ENCODE peak calls at places on chromosomes 13 and 19, in five cellular contexts. E, I, M, S and C are unnamed samples.

GRCh38 chr13:114309086-114309485 is 5.2 kb upstream of the CHAMP1 start:
- DNase-seq in E (no peak), I (no peak), M (no peak), S (no peak), C (no peak)

GRCh38 chr19:18225702-18226468 is at the start of gene PDE4C:
- DNase-seq in M (no peak), S (peak; percentile 75), I (no peak), E (no peak), C (no peak)

GRCh38 chr13:93345061-93345460 is 118.5 kb downstream of the GPC6 start:
- DNase-seq in I (no peak), E (no peak), S (no peak), M (no peak), C (no peak)

GRCh38 chr19:29680447-29680846 is 15.2 kb downstream of the PLEKHF1 start:
- DNase-seq in M (no peak), I (no peak), S (no peak), E (no peak), C (no peak)

GRCh38 chr13:33373624-33374023 is 88.1 kb upstream of the STARD13 start:
- DNase-seq in E (no peak), M (no peak), S (no peak), I (no peak), C (no peak)

GRCh38 chr19:32748948-32749347 is 29.4 kb downstream of the TDRD12 start:
- DNase-seq in S (no peak), I (no peak), E (no peak), M (no peak), C (no peak)

GRCh38 chr19:2274937-2275535 is 6.9 kb downstream of the PEAK3 start:
- DNase-seq in S (peak; percentile 89), I (no peak), M (peak; percentile 73), E (no peak), C (no peak)

GRCh38 chr13:78317030-78317429 is 286.3 kb downstream of the POU4F1 start:
- DNase-seq in E (no peak), I (no peak), S (peak; percentile 0), M (no peak), C (no peak)

GRCh38 chr19:50899549-50899948 is 11.6 kb downstream of the KLK4 start:
- DNase-seq in E (no peak), S (no peak), I (no peak), M (no peak), C (no peak)

GRCh38 chr13:23411220-23411619 is 22.3 kb downstream of the SACS start:
- DNase-seq in M (no peak), S (no peak), E (no peak), I (no peak), C (no peak)

GRCh38 chr13:55160911-55161310 is 1979.8 kb upstream of the PRR20A start:
- DNase-seq in E (no peak), S (no peak), I (no peak), M (no peak), C (no peak)

GRCh38 chr13:29743229-29743786 is 107.1 kb downstream of the UBL3 start:
- DNase-seq in M (no peak), S (peak; percentile 49), I (no peak), E (no peak), C (no peak)

GRCh38 chr13:114115191-114115671 is 17.2 kb downstream of the RASA3 start:
- DNase-seq in M (peak; percentile 33), S (no peak), I (no peak), E (no peak), C (no peak)

GRCh38 chr13:112626124-112626523 is 38.2 kb upstream of the TUBGCP3 start:
- DNase-seq in S (no peak), I (no peak), E (no peak), M (no peak), C (no peak)

DNA sequence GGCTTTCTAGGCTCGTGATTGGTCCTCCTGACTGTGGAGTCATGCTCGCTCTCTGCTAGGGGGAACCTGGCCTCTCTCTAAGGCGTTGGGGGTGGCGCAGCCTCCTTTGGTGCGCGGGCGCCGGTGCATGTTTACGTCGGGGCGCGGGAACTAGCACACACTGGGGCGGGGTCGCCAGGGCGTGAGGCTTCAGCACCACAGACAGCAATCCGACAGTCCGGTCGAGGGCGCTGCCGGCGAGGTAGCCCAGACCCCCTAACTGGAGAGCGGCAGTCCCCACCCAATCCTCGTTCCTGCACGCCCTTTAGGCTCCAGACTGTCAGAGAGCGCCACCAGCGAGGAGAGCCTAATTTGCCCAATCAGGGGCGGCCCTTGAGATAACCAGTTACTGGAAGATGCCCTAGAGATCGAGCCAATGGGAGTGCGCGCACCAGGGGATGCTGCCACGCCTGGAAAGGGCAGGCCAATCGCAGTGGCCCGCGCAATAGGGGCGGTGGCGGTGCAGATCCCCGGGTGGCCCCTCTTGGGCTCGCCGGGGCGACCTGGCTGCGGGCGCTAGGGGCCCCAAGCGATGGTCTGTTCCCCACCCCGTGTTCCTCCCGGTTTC is 1.0 kb upstream of the ELAVL3 start:
- DNase-seq in M (peak; percentile 52), S (peak; percentile 93), I (peak; percentile 54), E (no peak), C (peak; percentile 76)
- H3K9ac ChIP-seq in M (no peak overlapping the region), S (peak overlapping the region; percentile 36), I (no peak overlapping the region), E (no peak overlapping the region), C (peak overlapping the region; percentile 64)

GRCh38 chr13:102608944-102609343 is 12.2 kb downstream of the TPP2 start:
- DNase-seq in M (no peak), S (no peak), E (no peak), I (no peak), C (no peak)

GRCh38 chr13:102610296-102610895 is 13.6 kb downstream of the TPP2 start:
- DNase-seq in I (no peak), S (no peak), M (no peak), E (no peak), C (no peak)

GRCh38 chr13:102606537-102607309 is 9.9 kb downstream of the TPP2 start:
- DNase-seq in I (no peak), M (no peak), E (no peak), S (no peak), C (no peak)

DNA sequence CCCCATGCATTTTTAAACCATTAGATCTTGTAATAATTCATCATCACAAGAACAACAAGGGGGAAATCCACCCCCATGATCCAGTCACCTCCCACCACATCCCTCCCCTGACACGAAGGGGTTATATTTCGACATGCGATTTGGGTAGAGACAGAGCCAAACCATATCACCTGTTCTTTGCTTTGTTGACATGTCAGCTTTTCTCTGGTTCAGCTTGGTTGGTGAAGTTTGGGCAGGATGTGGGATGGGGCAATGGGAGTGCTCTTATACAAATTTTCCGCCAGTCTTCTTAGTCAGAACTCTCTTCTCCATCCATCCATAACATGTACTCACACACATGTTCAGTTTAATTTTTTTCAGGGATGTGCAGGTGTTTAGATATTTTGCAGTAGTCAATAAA is 12.9 kb downstream of the TPP2 start:
- DNase-seq in E (no peak), S (no peak), I (no peak), M (no peak), C (no peak)
- TF ChIP-seq YY1 in E (no peak), S (no peak), I (no peak), M (no peak), C (no peak)

DNA sequence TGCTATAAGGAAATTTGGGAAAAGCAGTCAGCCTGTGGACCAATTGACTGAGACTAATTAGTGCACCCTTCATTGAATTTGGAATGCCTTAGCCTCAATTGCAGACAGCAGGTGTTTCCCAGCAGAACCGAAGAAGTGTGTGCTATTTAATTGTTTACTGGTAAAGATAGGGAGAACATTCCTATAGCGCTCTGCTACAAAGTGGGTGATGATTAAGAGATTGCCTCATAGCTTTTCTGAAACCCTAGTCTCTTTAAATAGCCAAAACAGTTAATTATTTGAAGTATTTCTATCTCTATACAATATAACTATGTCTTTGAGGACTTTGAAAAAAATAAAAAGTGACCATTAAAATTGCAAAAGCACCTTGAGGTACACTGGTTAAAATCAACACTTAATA is 1884.3 kb upstream of the PCDH20 start:
- DNase-seq in I (no peak), S (no peak), E (no peak), M (no peak), C (no peak)
- H3K9me3 ChIP-seq in I (no peaks in the 10 kb centered on the region), S (no peaks in the 10 kb centered on the region), E (no peaks in the 10 kb centered on the region), M (no peaks in the 10 kb centered on the region), C (no peaks in the 10 kb centered on the region)

DNA sequence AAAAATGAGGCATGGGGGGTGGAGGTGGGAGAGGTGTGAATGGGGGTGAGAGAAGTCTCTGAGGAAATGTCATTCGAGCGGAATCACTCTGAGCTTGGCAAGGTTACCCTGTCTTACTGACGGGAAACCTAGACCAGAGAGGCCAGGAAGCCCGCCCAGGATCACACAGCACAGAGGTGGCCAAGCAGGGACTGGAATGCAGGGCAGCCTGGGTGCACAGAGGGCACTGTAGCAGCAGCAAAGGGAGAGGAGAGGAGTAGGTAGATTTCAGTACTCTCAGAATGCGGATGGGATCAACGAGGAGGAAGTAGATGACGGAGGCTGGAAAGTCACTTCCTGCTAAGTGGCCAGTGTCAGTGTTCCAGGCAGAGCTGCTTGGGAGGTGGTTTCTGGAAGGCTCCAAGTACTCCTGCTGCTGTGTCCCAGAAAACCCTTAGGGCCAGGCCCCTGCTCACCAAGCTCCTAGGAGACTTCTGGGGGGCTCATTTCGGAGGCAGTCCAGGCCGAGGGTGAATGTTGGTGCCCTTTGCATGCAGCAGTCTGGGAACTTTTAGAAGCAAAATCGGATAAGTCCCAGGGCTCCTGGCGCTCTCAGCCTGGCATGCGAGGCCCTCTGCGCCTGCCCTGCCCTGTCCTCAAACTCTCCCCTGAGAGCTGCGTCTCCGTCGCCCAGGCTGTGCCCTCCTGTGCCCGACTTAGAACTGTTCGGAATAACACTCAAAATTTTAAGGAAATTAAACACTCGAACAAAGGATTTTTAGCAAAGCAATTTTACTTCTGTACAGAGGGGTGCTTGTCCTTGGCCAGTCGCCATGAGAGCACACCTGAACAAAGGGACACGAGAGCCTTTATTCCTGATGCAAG is 33.5 kb downstream of the DNM2 start:
- DNase-seq in M (no peak), E (no peak), S (no peak), I (no peak), C (no peak)
- H3K9ac ChIP-seq in M (no peak overlapping the region), E (no peak overlapping the region), S (no peak overlapping the region), I (no peak overlapping the region), C (no peak overlapping the region)

DNA sequence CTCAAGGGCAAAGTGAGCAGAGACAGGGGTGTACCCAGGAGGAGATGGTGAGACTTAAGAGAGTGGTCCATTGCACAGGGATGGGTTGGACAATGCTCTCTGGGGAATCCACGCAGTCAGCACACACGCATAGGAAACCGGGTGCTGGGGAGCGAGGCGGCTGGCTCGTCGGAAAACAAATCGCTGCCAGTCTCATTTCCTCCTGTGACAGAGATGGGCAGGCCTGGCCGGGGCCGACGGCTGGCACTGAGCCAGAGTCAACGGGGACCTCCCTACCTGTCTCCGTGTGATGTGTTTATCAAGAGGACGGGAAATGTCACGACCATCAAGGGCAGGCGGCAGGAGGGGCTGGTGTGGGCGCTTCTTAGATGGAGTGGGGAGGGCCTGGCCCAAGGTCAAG is 27.3 kb downstream of the PTPRS start:
- DNase-seq in I (no peak), S (peak; percentile 72), M (peak; percentile 15), E (no peak), C (no peak)
- TF ChIP-seq YY1 in I (no peak), S (no peak), M (no peak), E (no peak), C (no peak)

DNA sequence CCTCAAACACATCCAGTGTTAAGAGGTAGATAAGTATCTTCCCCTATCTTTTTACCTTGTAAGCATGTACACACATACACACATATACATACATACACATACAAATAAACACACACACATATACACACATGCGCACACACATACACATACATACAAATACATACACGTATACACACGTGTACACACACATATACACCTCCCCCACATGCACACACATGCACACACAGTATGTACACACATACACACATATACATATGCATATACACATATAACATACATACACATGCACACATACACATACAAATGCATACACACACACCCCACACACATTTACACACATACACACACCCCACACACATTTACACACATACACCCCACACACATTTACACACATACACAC is 24.1 kb downstream of the ADGRE1 start:
- DNase-seq in M (no peak), I (no peak), S (no peak), E (no peak), C (no peak)
- H3K9me3 ChIP-seq in M (peaks cover 35% of the 10 kb centered on the region), I (peaks cover 6% of the 10 kb centered on the region), S (peaks cover 7% of the 10 kb centered on the region), E (peaks cover 13% of the 10 kb centered on the region), C (peaks cover 20% of the 10 kb centered on the region)

GRCh38 chr13:99968521-99969367 is 2.8 kb downstream of the ZIC5 start:
- DNase-seq in I (no peak), M (no peak), S (peak; percentile 67), E (no peak), C (no peak)
- H3K9ac ChIP-seq in I (no peak overlapping the region), M (no peak overlapping the region), S (no peak overlapping the region), E (peak overlapping the region; percentile 96), C (peak overlapping the region; percentile 82)